ENCODE peak calls at places on chromosomes 6 and 20, in ten cellular contexts. G is heart right ventricle, E is psoas muscle, K is nephron progenitor cell, J is IMR-90, H is cardiac fibroblast, U is epithelial cell of esophagus, O is left ventricle myocardium inferior, X is pancreas, M is A549. T is an unnamed sample.
A peak's percentile ranks its signal among the peaks of the same experiment; 100 is the strongest.

GRCh38 chr20:9215539-9215938 is 146.7 kb downstream of the PLCB4 start:
- DNase-seq in G (no peak), E (no peak), K (no peak), J (no peak), H (peak; percentile 24), U (peak; percentile 21), O (no peak), X (no peak), M (peak; percentile 33), T (no peak)

GRCh38 chr20:51495921-51496545 is 46.5 kb downstream of the NFATC2 start:
- DNase-seq in G (no peak), E (no peak), K (no peak), J (no peak), H (no peak), U (no peak), O (no peak), X (no peak), M (no peak), T (no peak)

GRCh38 chr20:50286609-50287008 is 96.0 kb downstream of the CEBPB start:
- DNase-seq in G (peak; percentile 56), E (peak; percentile 82), K (peak; percentile 42), J (peak; percentile 88), H (peak; percentile 93), U (peak; percentile 58), O (peak; percentile 59), X (no peak), M (peak; percentile 86), T (no peak)

GRCh38 chr6:26024651-26025046 is 62.0 kb downstream of the TRIM38 start:
- DNase-seq in G (no peak), E (no peak), K (no peak), J (no peak), H (no peak), U (no peak), O (no peak), X (no peak), M (no peak), T (no peak)

GRCh38 chr6:29933955-29934354 is 8.4 kb upstream of the HLA-A start:
- DNase-seq in G (no peak), E (no peak), K (no peak), J (no peak), H (no peak), U (no peak), O (no peak), X (no peak), M (no peak), T (no peak)

GRCh38 chr6:89585156-89585555 is 53.4 kb downstream of the LYRM2 start:
- DNase-seq in G (no peak), E (no peak), K (no peak), J (no peak), H (peak; percentile 27), U (no peak), O (no peak), X (no peak), M (no peak), T (no peak)

GRCh38 chr6:136304410-136304809 is 14.8 kb upstream of the BCLAF1 start:
- DNase-seq in G (no peak), E (no peak), K (no peak), J (no peak), H (no peak), U (peak; percentile 82), O (no peak), X (no peak), M (no peak), T (no peak)

GRCh38 chr20:6421321-6422030 is 298.6 kb upstream of the FERMT1 start:
- DNase-seq in G (no peak), E (no peak), K (no peak), J (no peak), H (no peak), U (no peak), O (no peak), X (no peak), M (no peak), T (no peak)

GRCh38 chr6:12485226-12485764 is 195.1 kb downstream of the EDN1 start:
- DNase-seq in G (no peak), E (no peak), K (no peak), J (no peak), H (no peak), U (peak; percentile 63), O (no peak), X (no peak), M (peak; percentile 72), T (no peak)

GRCh38 chr20:54146672-54147071 is 27.1 kb downstream of the CYP24A1 start:
- DNase-seq in G (no peak), E (no peak), K (no peak), J (no peak), H (no peak), U (no peak), O (no peak), X (no peak), M (no peak), T (no peak)

GRCh38 chr6:102085257-102085656 is 691.7 kb downstream of the GRIK2 start:
- DNase-seq in G (no peak), E (no peak), K (no peak), J (peak; percentile 29), H (no peak), U (no peak), O (no peak), X (no peak), M (no peak), T (no peak)

GRCh38 chr20:35316086-35316485 is 23.9 kb upstream of the FAM83C start:
- DNase-seq in G (no peak), E (no peak), K (no peak), J (no peak), H (no peak), U (no peak), O (no peak), X (no peak), M (no peak), T (no peak)

GRCh38 chr20:31693402-31693801 is 29.3 kb downstream of the BCL2L1 start:
- DNase-seq in G (no peak), E (no peak), K (no peak), J (no peak), H (no peak), U (no peak), O (no peak), X (no peak), M (no peak), T (no peak)

GRCh38 chr20:52975024-52975732 is 3.0 kb downstream of the TSHZ2 start:
- DNase-seq in G (no peak), E (no peak), K (no peak), J (no peak), H (no peak), U (no peak), O (no peak), X (no peak), M (no peak), T (no peak)

GRCh38 chr6:52286798-52287432 is 2.4 kb upstream of the MCM3 start:
- DNase-seq in G (peak; percentile 63), E (peak; percentile 60), K (peak; percentile 73), J (peak; percentile 72), H (peak; percentile 85), U (peak; percentile 76), O (peak; percentile 48), X (peak; percentile 61), M (peak; percentile 73), T (no peak)

GRCh38 chr6:56710967-56711366 is 68.3 kb upstream of the DST start:
- DNase-seq in G (no peak), E (no peak), K (no peak), J (no peak), H (no peak), U (no peak), O (no peak), X (no peak), M (no peak), T (no peak)
- TF ChIP-seq CTCF in G (no peak), E (no peak), K (no peak), J (no peak), H (peak; percentile 3), U (no peak), O (peak; percentile 23), X (no peak), M (peak; percentile 16), T (no peak)

DNA sequence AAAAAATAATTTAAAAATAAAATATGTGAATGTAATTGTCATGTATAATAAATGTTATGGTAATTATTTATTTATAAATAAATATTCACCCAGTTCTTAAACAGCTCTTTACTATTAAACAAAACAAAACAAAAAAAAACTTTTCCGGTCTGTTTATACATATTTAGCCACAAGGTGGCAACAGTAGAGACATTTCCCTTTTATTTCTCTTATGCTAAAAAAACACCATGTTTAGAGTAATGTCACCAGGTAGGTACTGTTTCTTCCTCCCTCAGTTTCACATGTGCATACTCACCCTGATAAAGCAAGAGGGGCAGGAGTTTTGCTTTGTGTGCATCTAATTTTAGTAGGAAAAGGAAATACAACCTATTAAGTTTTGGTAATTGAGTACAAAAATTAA is 610.4 kb upstream of the IMPG1 start:
- DNase-seq in G (no peak), E (no peak), K (no peak), J (peak; percentile 10), H (peak; percentile 43), U (peak; percentile 30), O (no peak), X (no peak), M (peak; percentile 2), T (no peak)
- TF ChIP-seq CTCF in G (peak; percentile 43), E (no peak), K (peak; percentile 48), J (peak; percentile 47), H (peak; percentile 34), U (peak; percentile 37), O (peak; percentile 56), X (peak; percentile 25), M (peak; percentile 34), T (peak; percentile 13)

GRCh38 chr6:76351275-76351674 is 278.8 kb upstream of the IMPG1 start:
- DNase-seq in G (no peak), E (no peak), K (no peak), J (no peak), H (no peak), U (peak; percentile 48), O (no peak), X (no peak), M (peak; percentile 12), T (no peak)
- TF ChIP-seq CTCF in G (peak; percentile 21), E (peak; percentile 14), K (peak; percentile 26), J (no peak), H (no peak), U (peak; percentile 51), O (peak; percentile 54), X (peak; percentile 53), M (no peak), T (no peak)

GRCh38 chr20:57902478-57902877 is 192.7 kb upstream of the PMEPA1 start:
- DNase-seq in G (no peak), E (no peak), K (no peak), J (peak; percentile 16), H (peak; percentile 10), U (peak; percentile 67), O (no peak), X (no peak), M (no peak), T (no peak)
- TF ChIP-seq CTCF in G (no peak), E (no peak), K (no peak), J (no peak), H (no peak), U (no peak), O (no peak), X (no peak), M (no peak), T (no peak)

DNA sequence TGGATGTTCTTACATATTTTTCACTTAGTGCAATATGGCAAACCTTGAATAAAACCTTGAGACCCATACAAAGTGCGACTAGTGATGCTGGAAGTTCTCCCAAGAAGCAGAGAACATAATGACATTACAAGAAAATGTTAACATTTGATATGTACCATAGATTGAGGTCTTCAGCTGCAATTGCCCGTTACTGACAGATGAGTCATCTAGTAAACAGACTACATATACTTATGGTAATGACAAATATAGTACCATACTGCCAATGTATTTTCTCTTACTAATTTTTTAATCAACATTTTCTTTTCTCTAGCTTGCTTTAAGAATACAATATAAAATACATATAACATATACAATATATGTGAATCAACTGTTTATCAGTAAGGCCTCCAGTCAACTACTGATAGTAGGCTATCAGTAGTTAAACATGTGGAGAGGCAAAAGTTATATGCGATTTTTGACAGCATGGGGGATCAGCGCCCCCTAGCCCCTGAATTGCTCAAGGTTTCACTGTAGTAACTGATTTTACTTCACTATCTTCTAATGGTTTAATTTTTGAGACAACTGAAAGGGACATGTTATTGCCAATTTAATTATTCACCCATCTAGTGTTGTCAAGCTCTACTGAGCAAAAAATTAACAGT is 166.7 kb upstream of the ADGRB3 start:
- DNase-seq in G (no peak), E (no peak), K (peak; percentile 6), J (no peak), H (peak; percentile 3), U (no peak), O (no peak), X (no peak), M (no peak), T (no peak)
- TF ChIP-seq CTCF in G (no peak), E (no peak), K (peak; percentile 51), J (no peak), H (no peak), U (no peak), O (no peak), X (no peak), M (no peak), T (no peak)

T was measured in CD14-positive monocyte.